ENCODE peak calls at places on chromosome 13, in five cellular contexts. E is SW 1271, Y is AG20443, T is NCI-H510A treated with DMSO at 0.1 percent for 48 hours, A is KG1. Z is an unnamed sample.

GRCh38 chr13:46160474-46161066 is 21.4 kb downstream of the LCP1 start:
- DNase-seq in E (peak), Y (peak), T (no peak), A (peak), Z (no peak)

GRCh38 chr13:21615427-21615826 is 11.5 kb upstream of the MICU2 start:
- DNase-seq in E (no peak), Y (no peak), T (no peak), A (no peak), Z (no peak)

GRCh38 chr13:51519839-51520238 is 64.4 kb upstream of the WDFY2 start:
- DNase-seq in E (no peak), Y (no peak), T (no peak), A (no peak), Z (no peak)

GRCh38 chr13:79393564-79394249 is 12.3 kb downstream of the RBM26 start:
- DNase-seq in E (no peak), Y (no peak), T (peak), A (no peak), Z (peak)

GRCh38 chr13:101401196-101401595 is 15.1 kb downstream of the NALCN start:
- DNase-seq in E (no peak), Y (no peak), T (no peak), A (no peak), Z (no peak)

GRCh38 chr13:42047561-42048322 is 706 bp upstream of the DGKH start:
- DNase-seq in E (peak), Y (peak), T (no peak), A (no peak), Z (peak)

GRCh38 chr13:34349091-34349722 is 531.3 kb downstream of the RFC3 start:
- DNase-seq in E (no peak), Y (peak), T (peak), A (no peak), Z (no peak)

GRCh38 chr13:32033744-32034143 is 2.2 kb downstream of the FRY start:
- DNase-seq in E (no peak), Y (no peak), T (peak), A (no peak), Z (no peak)

GRCh38 chr13:41544824-41545707 is 87.7 kb downstream of the RGCC start:
- DNase-seq in E (no peak), Y (peak), T (no peak), A (no peak), Z (no peak)

GRCh38 chr13:40568672-40569350 is 97.6 kb downstream of the FOXO1 start:
- DNase-seq in E (no peak), Y (peak), T (no peak), A (no peak), Z (no peak)

GRCh38 chr13:76852991-76853390 is 33.2 kb downstream of the KCTD12 start:
- DNase-seq in E (peak), Y (no peak), T (no peak), A (no peak), Z (no peak)

GRCh38 chr13:21742041-21742440 is 71.2 kb downstream of the FGF9 start:
- DNase-seq in E (no peak), Y (no peak), T (no peak), A (no peak), Z (no peak)

GRCh38 chr13:99155821-99156220 is 44.8 kb upstream of the UBAC2 start:
- DNase-seq in E (no peak), Y (no peak), T (no peak), A (no peak), Z (no peak)

GRCh38 chr13:28037399-28037798 is 48.9 kb upstream of the URAD start:
- DNase-seq in E (peak), Y (peak), T (no peak), A (no peak), Z (no peak)

GRCh38 chr13:88376762-88377388 is 705.7 kb downstream of the SLITRK5 start:
- DNase-seq in E (no peak), Y (no peak), T (no peak), A (no peak), Z (no peak)

Z was measured in DMS153.